ENCODE peak calls at places on chromosomes 13 and 19, in six cellular contexts. Y is AG09309, W is A549, E is mammary epithelial cell, Q is sigmoid colon, T is H7. V is an unnamed sample.

GRCh38 chr19:50909240-50910070 is 1.7 kb downstream of the KLK4 start:
- DNase-seq in Y (no peak), W (peak), E (peak), Q (no peak), T (peak), V (peak)

GRCh38 chr13:111525320-111526118 is 205.1 kb downstream of the TEX29 start:
- DNase-seq in Y (no peak), W (no peak), E (no peak), Q (no peak), T (no peak), V (no peak)

GRCh38 chr19:3734310-3734600 is 26.1 kb downstream of the TJP3 start:
- DNase-seq in Y (no peak), W (no peak), E (no peak), Q (no peak), T (no peak), V (no peak)

GRCh38 chr13:20993661-20994440 is 67.5 kb downstream of the LATS2 start:
- DNase-seq in Y (peak), W (no peak), E (peak), Q (no peak), T (no peak), V (no peak)

GRCh38 chr13:50866817-50867640 is 23.5 kb upstream of the DLEU7 start:
- DNase-seq in Y (peak), W (no peak), E (no peak), Q (no peak), T (no peak), V (no peak)

GRCh38 chr19:53881482-53882390 is at the start of gene PRKCG:
- DNase-seq in Y (no peak), W (peak), E (peak), Q (no peak), T (peak), V (no peak)

GRCh38 chr19:7645159-7645558 is 8.2 kb downstream of the STXBP2 start:
- DNase-seq in Y (no peak), W (no peak), E (no peak), Q (no peak), T (no peak), V (no peak)

GRCh38 chr19:8148410-8149231 is 771 bp downstream of the FBN3 start:
- DNase-seq in Y (no peak), W (no peak), E (no peak), Q (no peak), T (peak), V (no peak)

GRCh38 chr19:29318581-29318980 is 105.6 kb upstream of the UQCRFS1 start:
- DNase-seq in Y (no peak), W (no peak), E (no peak), Q (peak), T (no peak), V (no peak)

GRCh38 chr19:11693505-11694499 is 44.9 kb downstream of the ZNF823 start:
- DNase-seq in Y (peak), W (no peak), E (peak), Q (no peak), T (peak), V (no peak)

GRCh38 chr19:16084067-16084685 is 7.9 kb downstream of the TPM4 start:
- DNase-seq in Y (no peak), W (no peak), E (no peak), Q (no peak), T (no peak), V (no peak)

GRCh38 chr13:52703482-52703881 is 36.1 kb downstream of the CNMD start:
- DNase-seq in Y (no peak), W (no peak), E (no peak), Q (no peak), T (peak), V (no peak)

GRCh38 chr19:5052945-5053485 is 84.1 kb downstream of the KDM4B start:
- DNase-seq in Y (no peak), W (no peak), E (no peak), Q (no peak), T (no peak), V (no peak)

GRCh38 chr13:48838193-48839000 is 137.3 kb upstream of the FNDC3A start:
- DNase-seq in Y (no peak), W (no peak), E (no peak), Q (no peak), T (no peak), V (no peak)

GRCh38 chr19:47003611-47003935 is 16.1 kb upstream of the NPAS1 start:
- DNase-seq in Y (no peak), W (no peak), E (no peak), Q (no peak), T (peak), V (no peak)

GRCh38 chr19:14366529-14366928 is 14.7 kb upstream of the ADGRE5 start:
- DNase-seq in Y (no peak), W (no peak), E (peak), Q (peak), T (peak), V (peak)
- H3K4me3 ChIP-seq in Y (no peak), W (no peak), E (no peak), Q (no peak), T (no peak), V (no peak)

GRCh38 chr13:24215007-24215633 is 54.6 kb downstream of the SPATA13 start:
- DNase-seq in Y (no peak), W (no peak), E (no peak), Q (no peak), T (no peak), V (no peak)
- H3K4me3 ChIP-seq in Y (no peak), W (no peak), E (no peak), Q (no peak), T (no peak), V (no peak)

DNA sequence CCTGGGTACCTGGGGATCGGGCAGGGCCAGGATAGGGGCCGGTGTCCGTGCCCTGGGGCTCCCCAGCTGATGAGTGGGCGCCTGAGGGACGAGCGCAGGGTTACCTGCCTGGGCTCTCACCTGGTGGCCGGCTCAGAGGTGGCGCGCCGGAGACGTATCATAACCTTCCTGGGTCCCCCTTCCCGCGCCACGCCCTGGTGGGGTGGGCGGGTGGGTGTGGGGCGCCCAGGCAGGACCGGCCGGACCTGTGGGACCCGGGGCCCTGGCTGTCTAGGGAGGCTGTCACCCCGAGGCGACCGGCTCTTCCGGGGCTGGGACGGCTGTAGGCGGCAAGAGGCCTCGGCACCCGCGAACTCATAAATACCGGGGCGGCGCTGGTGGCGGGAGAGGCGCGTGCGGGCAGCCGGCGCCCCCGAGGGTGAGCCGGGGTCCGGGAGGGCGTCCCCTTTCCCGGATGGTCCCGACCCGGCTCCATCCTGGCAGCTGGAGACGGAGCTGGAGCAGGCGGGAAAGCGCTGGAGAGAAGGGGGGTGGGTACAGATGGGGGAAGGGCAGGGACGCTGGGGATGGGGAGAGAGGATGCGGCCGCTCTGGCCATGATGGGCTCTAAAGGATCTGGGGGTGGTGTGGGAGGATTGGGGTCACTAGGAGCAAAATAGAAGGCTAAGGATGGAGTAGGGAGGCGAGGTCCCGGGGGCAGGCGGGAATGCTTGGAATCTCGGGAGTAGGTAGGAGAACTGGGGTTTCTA is at the start of gene ACP7:
- DNase-seq in Y (no peak), W (no peak), E (no peak), Q (no peak), T (peak), V (no peak)
- H3K4me3 ChIP-seq in Y (peak), W (peak), E (peak), Q (no peak), T (peak), V (no peak)

GRCh38 chr19:18203408-18203862 is 407 bp downstream of the RAB3A start:
- DNase-seq in Y (no peak), W (no peak), E (no peak), Q (no peak), T (no peak), V (peak)
- H3K4me3 ChIP-seq in Y (peak), W (peak), E (peak), Q (peak), T (peak), V (peak)